ENCODE peak calls at places on chromosomes 12 and 14, in four cellular contexts. Q, C, Y and A are unnamed samples.

GRCh38 chr12:102479099-102479887 is 1.1 kb downstream of the IGF1 start:
- DNase-seq in Y (no peak), Q (no peak), C (peak), A (no peak)

GRCh38 chr12:19654630-19655384 is 215.5 kb downstream of the AEBP2 start:
- DNase-seq in Q (no peak), C (no peak), Y (peak), A (peak)

GRCh38 chr14:89053303-89053702 is 228.9 kb downstream of the TTC8 start:
- DNase-seq in Q (no peak), Y (no peak), C (no peak), A (no peak)

GRCh38 chr12:20646239-20646827 is 48.8 kb upstream of the SLCO1C1 start:
- DNase-seq in Q (no peak), Y (peak), C (peak), A (peak)

GRCh38 chr14:105839425-105840265 is 313.3 kb downstream of the TMEM121 start:
- DNase-seq in Q (no peak), C (no peak), Y (no peak), A (no peak)

GRCh38 chr12:116524964-116525379 is 34.2 kb upstream of the MAP1LC3B2 start:
- DNase-seq in Q (no peak), C (no peak), Y (peak), A (no peak)

GRCh38 chr12:503111-503761 is 43.5 kb downstream of the B4GALNT3 start:
- DNase-seq in Q (no peak), Y (no peak), C (no peak), A (peak)

GRCh38 chr14:93970967-93971634 is 5.3 kb downstream of the ASB2 start:
- DNase-seq in Q (peak), Y (peak), C (no peak), A (no peak)

GRCh38 chr12:29519585-29520182 is 22.2 kb upstream of the OVCH1 start:
- DNase-seq in C (peak), Y (peak), Q (peak), A (peak)

GRCh38 chr14:48857366-48857765 is 728.8 kb downstream of the RPS29 start:
- DNase-seq in Y (no peak), Q (no peak), C (no peak), A (no peak)

GRCh38 chr14:74459289-74459946 is 33.4 kb upstream of the SYNDIG1L start:
- DNase-seq in Q (peak), C (no peak), Y (peak), A (peak)

GRCh38 chr14:59664741-59665140 is 88.1 kb upstream of the CCDC175 start:
- DNase-seq in C (no peak), Y (no peak), Q (no peak), A (no peak)

GRCh38 chr12:1946311-1946710 is 27.9 kb upstream of the CACNA2D4 start:
- DNase-seq in Q (no peak), Y (no peak), C (no peak), A (no peak)

GRCh38 chr12:46342562-46343033 is 30.0 kb downstream of the SLC38A2 start:
- DNase-seq in Y (peak), C (peak), Q (no peak), A (peak)

GRCh38 chr14:96286251-96286650 is 30.2 kb downstream of the BDKRB1 start:
- DNase-seq in Y (no peak), Q (no peak), C (no peak), A (no peak)

GRCh38 chr12:56684745-56685369 is 3.2 kb downstream of the PTGES3 start:
- DNase-seq in C (peak), Y (no peak), Q (no peak), A (peak)

GRCh38 chr14:65446159-65446558 is 33.6 kb downstream of the FUT8 start:
- DNase-seq in C (no peak), Q (no peak), Y (peak), A (no peak)

GRCh38 chr12:5456906-5457305 is 25.0 kb downstream of the NTF3 start:
- DNase-seq in Y (peak), Q (no peak), C (peak), A (peak)